ENCODE peak calls at places on chromosomes 4 and X, in four cellular contexts. O, H, N and F are unnamed samples.

GRCh38 chrX:14832151-14832550 is 40.7 kb downstream of the FANCB start:
- DNase-seq in O (no peak), H (no peak), N (no peak), F (no peak)

GRCh38 chr4:186554890-186555827 is at the start of gene MTNR1A:
- DNase-seq in O (peak; percentile 52), N (no peak), H (no peak), F (no peak)

GRCh38 chrX:56726609-56727008 is 2.4 kb upstream of the NBDY start:
- DNase-seq in H (no peak), N (no peak), O (no peak), F (peak; percentile 58)

GRCh38 chr4:174582463-174582862 is 60.2 kb upstream of the HPGD start:
- DNase-seq in O (no peak), H (no peak), N (no peak), F (no peak)

GRCh38 chr4:8559524-8560264 is 20.5 kb upstream of the GPR78 start:
- DNase-seq in O (no peak), H (no peak), N (no peak), F (no peak)

GRCh38 chrX:23637187-23637586 is 30.1 kb upstream of the PRDX4 start:
- DNase-seq in N (no peak), O (no peak), H (no peak), F (no peak)

GRCh38 chr4:75512336-75513211 is 1.6 kb downstream of the RCHY1 start:
- DNase-seq in H (no peak), O (no peak), N (no peak), F (no peak)

GRCh38 chr4:181848357-181848756 is 394.8 kb upstream of the TENM3 start:
- DNase-seq in H (no peak), O (no peak), N (no peak), F (no peak)

GRCh38 chr4:121146530-121146929 is 17.6 kb downstream of the TNIP3 start:
- DNase-seq in N (no peak), O (no peak), H (no peak), F (no peak)

GRCh38 chrX:1719270-1719669 is 104.4 kb downstream of the ASMT start:
- DNase-seq in O (no peak), H (no peak), N (no peak), F (no peak)

GRCh38 chrX:15343075-15343476 is 7.8 kb upstream of the PIGA start:
- DNase-seq in O (no peak), H (no peak), N (no peak), F (no peak)

GRCh38 chrX:119990995-119991787 is 47.6 kb upstream of the NKAP start:
- DNase-seq in N (no peak), H (no peak), O (no peak), F (no peak)

GRCh38 chrX:127558811-127559210 is 493.4 kb downstream of the ACTRT1 start:
- DNase-seq in N (no peak), O (no peak), H (no peak), F (no peak)

GRCh38 chr4:153140294-153140693 is 63.9 kb upstream of the TRIM2 start:
- DNase-seq in N (no peak), O (no peak), H (no peak), F (no peak)

GRCh38 chr4:171538601-171539100 is 274.6 kb upstream of the GALNTL6 start:
- DNase-seq in H (no peak), N (no peak), O (no peak), F (no peak)

GRCh38 chr4:73446336-73446938 is 10.4 kb downstream of the AFP start:
- DNase-seq in N (no peak), O (no peak), H (no peak), F (peak; percentile 6)

GRCh38 chrX:154436597-154437397 is at the start of gene GDI1:
- DNase-seq in H (no peak), O (no peak), N (peak; percentile 62), F (peak; percentile 71)

GRCh38 chrX:77572322-77572721 is 125.1 kb downstream of the FGF16 start:
- DNase-seq in O (no peak), N (no peak), H (no peak), F (no peak)

GRCh38 chr4:7394681-7395451 is 39.9 kb downstream of the PSAPL1 start:
- DNase-seq in O (no peak), N (no peak), H (no peak), F (no peak)

GRCh38 chr4:146029939-146030710 is 91.5 kb upstream of the ZNF827 start:
- DNase-seq in H (no peak), N (no peak), O (peak; percentile 79), F (no peak)

GRCh38 chr4:106172846-106173245 is 143.2 kb downstream of the TBCK start:
- DNase-seq in N (no peak), O (no peak), H (no peak), F (no peak)

GRCh38 chr4:14771091-14771490 is 231.2 kb upstream of the CPEB2 start:
- DNase-seq in N (no peak), O (no peak), H (no peak), F (no peak)

GRCh38 chrX:131746491-131746968 is 202.7 kb downstream of the OR13H1 start:
- DNase-seq in O (peak; percentile 91), H (no peak), N (no peak), F (peak; percentile 85)

GRCh38 chr4:20284990-20285389 is 33.3 kb downstream of the SLIT2 start:
- DNase-seq in H (no peak), O (no peak), N (no peak), F (no peak)

GRCh38 chr4:147777456-147778091 is 45.7 kb downstream of the ARHGAP10 start:
- DNase-seq in N (no peak), O (no peak), H (no peak), F (no peak)

GRCh38 chr4:27790911-27791310 is 930.3 kb downstream of the STIM2 start:
- DNase-seq in H (no peak), O (no peak), N (no peak), F (no peak)

GRCh38 chr4:158805628-158806471 is 37.0 kb downstream of the FNIP2 start:
- DNase-seq in O (no peak), N (no peak), H (no peak), F (no peak)

GRCh38 chrX:67543818-67544217 is at the start of gene AR:
- DNase-seq in O (peak; percentile 29), N (no peak), H (peak; percentile 22), F (no peak)

GRCh38 chr4:56874918-56875317 is 32.8 kb upstream of the REST start:
- DNase-seq in H (no peak), N (no peak), O (no peak), F (no peak)

GRCh38 chr4:155197757-155198156 is 10.7 kb upstream of the NPY2R start:
- DNase-seq in O (no peak), H (no peak), N (no peak), F (no peak)

GRCh38 chrX:155216940-155217450 is 735 bp downstream of the VBP1 start:
- DNase-seq in H (no peak), N (no peak), O (no peak), F (no peak)

GRCh38 chr4:154004450-154004849 is 215.6 kb upstream of the SFRP2 start:
- DNase-seq in O (no peak), H (no peak), N (no peak), F (no peak)

GRCh38 chrX:103063918-103064434 is at the start of gene BEX1:
- DNase-seq in N (no peak), H (no peak), O (no peak), F (peak; percentile 6)

DNA sequence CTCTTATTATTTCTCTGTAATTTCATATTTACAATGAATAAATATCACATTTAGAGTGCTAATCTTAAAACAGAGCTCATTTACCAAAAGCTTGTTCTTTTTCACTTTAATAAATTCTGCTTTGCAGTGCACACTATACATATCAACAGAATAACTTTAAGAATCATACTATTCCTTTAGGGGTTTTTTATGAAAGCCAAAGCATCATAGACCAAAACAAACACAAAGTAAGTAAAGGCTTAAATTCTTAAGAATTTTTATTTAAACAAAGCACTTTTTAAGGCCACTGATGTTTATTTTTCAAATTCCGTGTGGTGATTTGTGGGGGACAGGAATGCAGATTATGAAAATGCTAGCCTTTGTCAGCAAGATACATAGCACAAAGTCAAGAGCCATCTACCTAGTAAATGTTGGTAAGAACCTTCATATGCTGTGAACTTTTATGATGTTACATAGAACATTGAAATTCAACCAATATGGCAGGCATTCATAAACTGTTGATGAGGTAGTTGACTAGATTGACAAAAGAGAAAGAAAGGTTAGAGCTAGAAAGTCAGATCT is 17.8 kb downstream of the TIGD2 start:
- DNase-seq in N (no peak), H (no peak), O (no peak), F (no peak)
- H3K4me1 ChIP-seq in N (no peaks in the 10 kb centered on the region), H (no peaks in the 10 kb centered on the region), O (no peaks in the 10 kb centered on the region), F (no peaks in the 10 kb centered on the region)

GRCh38 chr4:185204238-185204910 is 574 bp upstream of the CFAP97 start:
- DNase-seq in N (no peak), H (no peak), O (peak; percentile 44), F (no peak)
- H3K4me3 ChIP-seq in N (peak overlapping the region; percentile 52), H (peak overlapping the region; percentile 60), O (peak overlapping the region; percentile 83), F (peak overlapping the region; percentile 40)

DNA sequence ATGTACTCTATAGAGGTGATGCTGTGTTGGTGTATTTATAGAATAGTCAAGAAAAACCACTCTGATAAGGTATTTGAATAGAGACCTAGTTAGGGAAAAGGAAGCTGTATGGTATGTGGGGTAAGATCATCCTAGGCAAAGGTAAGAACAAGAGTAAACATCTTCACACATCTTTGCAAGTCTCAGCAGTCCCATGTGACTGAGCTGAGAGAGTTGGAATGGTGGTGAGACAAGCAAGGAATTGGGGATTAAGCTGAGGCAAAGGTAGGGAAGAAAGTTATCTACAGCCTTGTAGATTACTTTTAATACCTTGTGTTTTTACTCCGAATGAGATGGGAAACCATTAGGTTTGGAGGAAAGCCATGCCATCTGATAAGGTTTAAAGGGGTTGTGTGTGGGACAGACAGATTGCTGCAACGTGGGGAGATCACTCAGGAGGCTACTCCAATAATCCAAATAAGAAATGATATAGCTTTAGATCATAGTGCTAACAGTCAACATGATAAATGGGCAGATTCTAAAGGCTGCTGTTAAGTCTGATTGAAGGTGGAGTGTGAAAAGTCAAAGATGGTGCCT is 31.7 kb upstream of the MANBA start:
- DNase-seq in H (no peak), O (no peak), N (no peak), F (no peak)
- H3K36me3 ChIP-seq in H (no peaks in the 10 kb centered on the region), O (no peaks in the 10 kb centered on the region), N (peaks cover 22% of the 10 kb centered on the region), F (peaks cover 27% of the 10 kb centered on the region)

GRCh38 chr4:48205092-48205491 is 64.5 kb downstream of the TEC start:
- DNase-seq in O (no peak), N (no peak), H (no peak), F (no peak)

GRCh38 chr4:48203819-48204218 is 65.8 kb downstream of the TEC start:
- DNase-seq in O (no peak), N (no peak), H (no peak), F (no peak)
- H3K4me1 ChIP-seq in O (no peaks in the 10 kb centered on the region), N (no peaks in the 10 kb centered on the region), H (no peaks in the 10 kb centered on the region), F (no peaks in the 10 kb centered on the region)

GRCh38 chr4:185212566-185212965 is 3.2 kb downstream of the SNX25 start:
- DNase-seq in O (no peak), H (no peak), N (no peak), F (no peak)

GRCh38 chr4:185211035-185211434 is 1.6 kb downstream of the SNX25 start:
- DNase-seq in H (no peak), N (no peak), O (no peak), F (no peak)

GRCh38 chr4:185210102-185210981 is 944 bp downstream of the SNX25 start:
- DNase-seq in H (no peak), O (peak; percentile 56), N (peak; percentile 26), F (peak; percentile 61)

GRCh38 chr4:185213341-185213740 is 3.9 kb downstream of the SNX25 start:
- DNase-seq in H (no peak), N (no peak), O (no peak), F (no peak)

GRCh38 chr4:185211641-185212040 is 2.2 kb downstream of the SNX25 start:
- DNase-seq in O (no peak), N (no peak), H (no peak), F (no peak)
- H3K4me3 ChIP-seq in O (no peak overlapping the region), N (no peak overlapping the region), H (no peak overlapping the region), F (no peak overlapping the region)